ENCODE peak calls at places on chromosomes 2 and 18, in six cellular contexts. One of them, this sample, is unnamed.
A peak's percentile ranks its signal among the peaks of the same experiment; 100 is the strongest.

GRCh38 chr18:78531637-78532036 is 448.0 kb upstream of the SALL3 start:
- DNase-seq in stimulated activated CD4-positive, alpha-beta T cell treated with anti-CD3 and anti-CD28 coated beads, Interleukin-1b, Interleukin-23, amount 100 ng/mL, for 24 hours: no peak
- DNase-seq in HT1080: no peak
- DNase-seq in fibroblast of the conjunctiva: no peak
- DNase-seq in cardiac fibroblast: no peak
- DNase-seq in cardiac septum: no peak
- DNase-seq in this sample: no peak

GRCh38 chr18:12308386-12309100 is 502 bp downstream of the TUBB6 start:
- DNase-seq in stimulated activated CD4-positive, alpha-beta T cell treated with anti-CD3 and anti-CD28 coated beads, Interleukin-1b, Interleukin-23, amount 100 ng/mL, for 24 hours: no peak
- DNase-seq in cardiac fibroblast: peak; percentile 92
- DNase-seq in HT1080: peak; percentile 81
- DNase-seq in cardiac septum: peak; percentile 91
- DNase-seq in fibroblast of the conjunctiva: peak; percentile 85
- DNase-seq in this sample: peak; percentile 86

GRCh38 chr2:181628590-181629585 is 28.0 kb downstream of the CERKL start:
- DNase-seq in cardiac septum: no peak
- DNase-seq in stimulated activated CD4-positive, alpha-beta T cell treated with anti-CD3 and anti-CD28 coated beads, Interleukin-1b, Interleukin-23, amount 100 ng/mL, for 24 hours: no peak
- DNase-seq in cardiac fibroblast: no peak
- DNase-seq in HT1080: no peak
- DNase-seq in fibroblast of the conjunctiva: no peak
- DNase-seq in this sample: no peak

GRCh38 chr18:45254683-45255082 is 360.6 kb upstream of the SLC14A2 start:
- DNase-seq in cardiac septum: no peak
- DNase-seq in cardiac fibroblast: no peak
- DNase-seq in stimulated activated CD4-positive, alpha-beta T cell treated with anti-CD3 and anti-CD28 coated beads, Interleukin-1b, Interleukin-23, amount 100 ng/mL, for 24 hours: no peak
- DNase-seq in fibroblast of the conjunctiva: peak; percentile 52
- DNase-seq in HT1080: no peak
- DNase-seq in this sample: no peak

GRCh38 chr2:23230885-23231284 is 154.1 kb upstream of the KLHL29 start:
- DNase-seq in cardiac septum: no peak
- DNase-seq in fibroblast of the conjunctiva: no peak
- DNase-seq in cardiac fibroblast: no peak
- DNase-seq in HT1080: no peak
- DNase-seq in stimulated activated CD4-positive, alpha-beta T cell treated with anti-CD3 and anti-CD28 coated beads, Interleukin-1b, Interleukin-23, amount 100 ng/mL, for 24 hours: no peak
- DNase-seq in this sample: no peak

GRCh38 chr2:165697727-165698620 is 96.1 kb downstream of the GALNT3 start:
- DNase-seq in HT1080: no peak
- DNase-seq in cardiac fibroblast: no peak
- DNase-seq in stimulated activated CD4-positive, alpha-beta T cell treated with anti-CD3 and anti-CD28 coated beads, Interleukin-1b, Interleukin-23, amount 100 ng/mL, for 24 hours: no peak
- DNase-seq in fibroblast of the conjunctiva: no peak
- DNase-seq in cardiac septum: no peak
- DNase-seq in this sample: peak; percentile 85

GRCh38 chr2:202317080-202317859 is 51.7 kb downstream of the NOP58 start:
- DNase-seq in cardiac fibroblast: peak; percentile 79
- DNase-seq in stimulated activated CD4-positive, alpha-beta T cell treated with anti-CD3 and anti-CD28 coated beads, Interleukin-1b, Interleukin-23, amount 100 ng/mL, for 24 hours: no peak
- DNase-seq in cardiac septum: no peak
- DNase-seq in fibroblast of the conjunctiva: peak; percentile 37
- DNase-seq in HT1080: peak; percentile 97
- DNase-seq in this sample: no peak

GRCh38 chr2:204234879-204235278 is 298.3 kb downstream of the ICOS start:
- DNase-seq in stimulated activated CD4-positive, alpha-beta T cell treated with anti-CD3 and anti-CD28 coated beads, Interleukin-1b, Interleukin-23, amount 100 ng/mL, for 24 hours: no peak
- DNase-seq in cardiac septum: no peak
- DNase-seq in cardiac fibroblast: peak; percentile 32
- DNase-seq in HT1080: peak; percentile 82
- DNase-seq in fibroblast of the conjunctiva: no peak
- DNase-seq in this sample: no peak

GRCh38 chr2:27697660-27698059 is 34.0 kb downstream of the SLC4A1AP start:
- DNase-seq in stimulated activated CD4-positive, alpha-beta T cell treated with anti-CD3 and anti-CD28 coated beads, Interleukin-1b, Interleukin-23, amount 100 ng/mL, for 24 hours: no peak
- DNase-seq in cardiac septum: no peak
- DNase-seq in fibroblast of the conjunctiva: no peak
- DNase-seq in HT1080: no peak
- DNase-seq in cardiac fibroblast: no peak
- DNase-seq in this sample: no peak

GRCh38 chr2:167054881-167055280 is 166.6 kb downstream of the XIRP2 start:
- DNase-seq in stimulated activated CD4-positive, alpha-beta T cell treated with anti-CD3 and anti-CD28 coated beads, Interleukin-1b, Interleukin-23, amount 100 ng/mL, for 24 hours: no peak
- DNase-seq in cardiac septum: no peak
- DNase-seq in cardiac fibroblast: no peak
- DNase-seq in fibroblast of the conjunctiva: no peak
- DNase-seq in HT1080: no peak
- DNase-seq in this sample: no peak

GRCh38 chr2:97664636-97664970 is 759 bp upstream of the ACTR1B start:
- DNase-seq in cardiac fibroblast: no peak
- DNase-seq in fibroblast of the conjunctiva: no peak
- DNase-seq in HT1080: no peak
- DNase-seq in cardiac septum: no peak
- DNase-seq in stimulated activated CD4-positive, alpha-beta T cell treated with anti-CD3 and anti-CD28 coated beads, Interleukin-1b, Interleukin-23, amount 100 ng/mL, for 24 hours: no peak
- DNase-seq in this sample: no peak

GRCh38 chr2:238441262-238442114 is 14.8 kb downstream of the ASB1 start:
- DNase-seq in stimulated activated CD4-positive, alpha-beta T cell treated with anti-CD3 and anti-CD28 coated beads, Interleukin-1b, Interleukin-23, amount 100 ng/mL, for 24 hours: no peak
- DNase-seq in HT1080: no peak
- DNase-seq in cardiac fibroblast: no peak
- DNase-seq in cardiac septum: no peak
- DNase-seq in fibroblast of the conjunctiva: no peak
- DNase-seq in this sample: no peak

GRCh38 chr2:200320991-200321390 is 14.5 kb downstream of the SPATS2L start:
- DNase-seq in HT1080: no peak
- DNase-seq in stimulated activated CD4-positive, alpha-beta T cell treated with anti-CD3 and anti-CD28 coated beads, Interleukin-1b, Interleukin-23, amount 100 ng/mL, for 24 hours: no peak
- DNase-seq in fibroblast of the conjunctiva: no peak
- DNase-seq in cardiac septum: no peak
- DNase-seq in cardiac fibroblast: no peak
- DNase-seq in this sample: no peak

GRCh38 chr2:20091305-20091991 is 40.0 kb upstream of the LAPTM4A start:
- DNase-seq in cardiac septum: peak; percentile 76
- DNase-seq in stimulated activated CD4-positive, alpha-beta T cell treated with anti-CD3 and anti-CD28 coated beads, Interleukin-1b, Interleukin-23, amount 100 ng/mL, for 24 hours: no peak
- DNase-seq in HT1080: peak; percentile 88
- DNase-seq in cardiac fibroblast: peak; percentile 97
- DNase-seq in fibroblast of the conjunctiva: peak; percentile 91
- DNase-seq in this sample: no peak

GRCh38 chr2:44579837-44580230 is 218.1 kb downstream of the CAMKMT start:
- DNase-seq in cardiac fibroblast: no peak
- DNase-seq in fibroblast of the conjunctiva: no peak
- DNase-seq in HT1080: no peak
- DNase-seq in stimulated activated CD4-positive, alpha-beta T cell treated with anti-CD3 and anti-CD28 coated beads, Interleukin-1b, Interleukin-23, amount 100 ng/mL, for 24 hours: no peak
- DNase-seq in cardiac septum: no peak
- DNase-seq in this sample: no peak

GRCh38 chr2:220227272-220227920 is 600.0 kb downstream of the SLC4A3 start:
- DNase-seq in HT1080: no peak
- DNase-seq in cardiac fibroblast: peak; percentile 60
- DNase-seq in fibroblast of the conjunctiva: no peak
- DNase-seq in cardiac septum: no peak
- DNase-seq in stimulated activated CD4-positive, alpha-beta T cell treated with anti-CD3 and anti-CD28 coated beads, Interleukin-1b, Interleukin-23, amount 100 ng/mL, for 24 hours: no peak
- DNase-seq in this sample: no peak

GRCh38 chr2:237593596-237594310 is 3.2 kb upstream of the RAB17 start:
- DNase-seq in cardiac fibroblast: no peak
- DNase-seq in fibroblast of the conjunctiva: no peak
- DNase-seq in HT1080: no peak
- DNase-seq in cardiac septum: no peak
- DNase-seq in stimulated activated CD4-positive, alpha-beta T cell treated with anti-CD3 and anti-CD28 coated beads, Interleukin-1b, Interleukin-23, amount 100 ng/mL, for 24 hours: no peak
- DNase-seq in this sample: no peak

GRCh38 chr2:46179037-46179621 is 118.1 kb upstream of the EPAS1 start:
- DNase-seq in cardiac septum: no peak
- DNase-seq in cardiac fibroblast: peak; percentile 99
- DNase-seq in stimulated activated CD4-positive, alpha-beta T cell treated with anti-CD3 and anti-CD28 coated beads, Interleukin-1b, Interleukin-23, amount 100 ng/mL, for 24 hours: peak; percentile 5
- DNase-seq in fibroblast of the conjunctiva: peak; percentile 67
- DNase-seq in HT1080: peak; percentile 89
- DNase-seq in this sample: no peak

GRCh38 chr18:9133225-9133624 is 3.4 kb upstream of the ANKRD12 start:
- DNase-seq in cardiac septum: no peak
- DNase-seq in fibroblast of the conjunctiva: no peak
- DNase-seq in HT1080: no peak
- DNase-seq in stimulated activated CD4-positive, alpha-beta T cell treated with anti-CD3 and anti-CD28 coated beads, Interleukin-1b, Interleukin-23, amount 100 ng/mL, for 24 hours: no peak
- DNase-seq in cardiac fibroblast: no peak
- DNase-seq in this sample: no peak

GRCh38 chr2:140376686-140377085 is 1596.5 kb upstream of the NXPH2 start:
- DNase-seq in cardiac septum: no peak
- DNase-seq in fibroblast of the conjunctiva: no peak
- DNase-seq in stimulated activated CD4-positive, alpha-beta T cell treated with anti-CD3 and anti-CD28 coated beads, Interleukin-1b, Interleukin-23, amount 100 ng/mL, for 24 hours: no peak
- DNase-seq in cardiac fibroblast: no peak
- DNase-seq in HT1080: no peak
- DNase-seq in this sample: no peak

GRCh38 chr2:215899111-215900074 is 114.0 kb downstream of the MREG start:
- DNase-seq in cardiac septum: no peak
- DNase-seq in cardiac fibroblast: peak; percentile 38
- DNase-seq in HT1080: no peak
- DNase-seq in fibroblast of the conjunctiva: peak; percentile 60
- DNase-seq in stimulated activated CD4-positive, alpha-beta T cell treated with anti-CD3 and anti-CD28 coated beads, Interleukin-1b, Interleukin-23, amount 100 ng/mL, for 24 hours: no peak
- DNase-seq in this sample: no peak